ENCODE peak calls at places on chromosomes 4 and X, in ten cellular contexts. One of them, this sample, is unnamed.

GRCh38 chr4:159248383-159249178 is 145.7 kb downstream of the RAPGEF2 start:
- DNase-seq in mammary epithelial cell: no peak
- DNase-seq in RKO: no peak
- DNase-seq in heart right ventricle: no peak
- DNase-seq in midbrain: peak
- DNase-seq in mesothelial cell of epicardium: no peak
- DNase-seq in CD4-positive, alpha-beta memory T cell: no peak
- DNase-seq in activated naive CD8-positive, alpha-beta T cell treated with anti-CD3 and anti-CD28 coated beads, Interleukin-2, amount 50 U/mL, for 24 hours: no peak
- DNase-seq in stimulated activated CD8-positive, alpha-beta memory T cell treated with anti-CD3 and anti-CD28 coated beads, Interleukin-4, amount 100 ng/mL, for 24 hours: no peak
- DNase-seq in omental fat pad: no peak
- DNase-seq in this sample: no peak

GRCh38 chrX:40140706-40141499 is 43.1 kb upstream of the BCOR start:
- DNase-seq in heart right ventricle: no peak
- DNase-seq in omental fat pad: no peak
- DNase-seq in mammary epithelial cell: no peak
- DNase-seq in midbrain: no peak
- DNase-seq in CD4-positive, alpha-beta memory T cell: no peak
- DNase-seq in activated naive CD8-positive, alpha-beta T cell treated with anti-CD3 and anti-CD28 coated beads, Interleukin-2, amount 50 U/mL, for 24 hours: no peak
- DNase-seq in mesothelial cell of epicardium: no peak
- DNase-seq in stimulated activated CD8-positive, alpha-beta memory T cell treated with anti-CD3 and anti-CD28 coated beads, Interleukin-4, amount 100 ng/mL, for 24 hours: no peak
- DNase-seq in RKO: no peak
- DNase-seq in this sample: peak

GRCh38 chr4:73308286-73308685 is 49.7 kb upstream of the ANKRD17 start:
- DNase-seq in omental fat pad: no peak
- DNase-seq in heart right ventricle: no peak
- DNase-seq in mammary epithelial cell: peak
- DNase-seq in mesothelial cell of epicardium: no peak
- DNase-seq in RKO: peak
- DNase-seq in midbrain: peak
- DNase-seq in CD4-positive, alpha-beta memory T cell: no peak
- DNase-seq in activated naive CD8-positive, alpha-beta T cell treated with anti-CD3 and anti-CD28 coated beads, Interleukin-2, amount 50 U/mL, for 24 hours: no peak
- DNase-seq in stimulated activated CD8-positive, alpha-beta memory T cell treated with anti-CD3 and anti-CD28 coated beads, Interleukin-4, amount 100 ng/mL, for 24 hours: no peak
- DNase-seq in this sample: no peak

GRCh38 chr4:102832105-102832504 is 4.8 kb upstream of the UBE2D3 start:
- DNase-seq in midbrain: no peak
- DNase-seq in mammary epithelial cell: no peak
- DNase-seq in omental fat pad: no peak
- DNase-seq in CD4-positive, alpha-beta memory T cell: no peak
- DNase-seq in RKO: no peak
- DNase-seq in mesothelial cell of epicardium: no peak
- DNase-seq in heart right ventricle: no peak
- DNase-seq in activated naive CD8-positive, alpha-beta T cell treated with anti-CD3 and anti-CD28 coated beads, Interleukin-2, amount 50 U/mL, for 24 hours: no peak
- DNase-seq in stimulated activated CD8-positive, alpha-beta memory T cell treated with anti-CD3 and anti-CD28 coated beads, Interleukin-4, amount 100 ng/mL, for 24 hours: no peak
- DNase-seq in this sample: no peak

GRCh38 chrX:108209006-108209554 is 117.5 kb downstream of the ATG4A start:
- DNase-seq in stimulated activated CD8-positive, alpha-beta memory T cell treated with anti-CD3 and anti-CD28 coated beads, Interleukin-4, amount 100 ng/mL, for 24 hours: no peak
- DNase-seq in heart right ventricle: no peak
- DNase-seq in RKO: no peak
- DNase-seq in activated naive CD8-positive, alpha-beta T cell treated with anti-CD3 and anti-CD28 coated beads, Interleukin-2, amount 50 U/mL, for 24 hours: no peak
- DNase-seq in mammary epithelial cell: no peak
- DNase-seq in mesothelial cell of epicardium: no peak
- DNase-seq in omental fat pad: no peak
- DNase-seq in CD4-positive, alpha-beta memory T cell: no peak
- DNase-seq in midbrain: no peak
- DNase-seq in this sample: no peak

GRCh38 chrX:43450355-43450754 is 205.7 kb upstream of the MAOA start:
- DNase-seq in midbrain: no peak
- DNase-seq in omental fat pad: no peak
- DNase-seq in mesothelial cell of epicardium: no peak
- DNase-seq in heart right ventricle: no peak
- DNase-seq in mammary epithelial cell: no peak
- DNase-seq in CD4-positive, alpha-beta memory T cell: no peak
- DNase-seq in activated naive CD8-positive, alpha-beta T cell treated with anti-CD3 and anti-CD28 coated beads, Interleukin-2, amount 50 U/mL, for 24 hours: no peak
- DNase-seq in RKO: no peak
- DNase-seq in stimulated activated CD8-positive, alpha-beta memory T cell treated with anti-CD3 and anti-CD28 coated beads, Interleukin-4, amount 100 ng/mL, for 24 hours: no peak
- DNase-seq in this sample: no peak

GRCh38 chrX:51893931-51894696 is 691 bp downstream of the MAGED1 start:
- DNase-seq in heart right ventricle: peak
- DNase-seq in stimulated activated CD8-positive, alpha-beta memory T cell treated with anti-CD3 and anti-CD28 coated beads, Interleukin-4, amount 100 ng/mL, for 24 hours: no peak
- DNase-seq in mammary epithelial cell: peak
- DNase-seq in mesothelial cell of epicardium: no peak
- DNase-seq in CD4-positive, alpha-beta memory T cell: peak
- DNase-seq in omental fat pad: no peak
- DNase-seq in midbrain: no peak
- DNase-seq in activated naive CD8-positive, alpha-beta T cell treated with anti-CD3 and anti-CD28 coated beads, Interleukin-2, amount 50 U/mL, for 24 hours: peak
- DNase-seq in RKO: peak
- DNase-seq in this sample: peak

GRCh38 chrX:72498782-72499181 is 73.9 kb downstream of the HDAC8 start:
- DNase-seq in stimulated activated CD8-positive, alpha-beta memory T cell treated with anti-CD3 and anti-CD28 coated beads, Interleukin-4, amount 100 ng/mL, for 24 hours: no peak
- DNase-seq in mammary epithelial cell: no peak
- DNase-seq in heart right ventricle: no peak
- DNase-seq in mesothelial cell of epicardium: no peak
- DNase-seq in midbrain: no peak
- DNase-seq in CD4-positive, alpha-beta memory T cell: no peak
- DNase-seq in omental fat pad: no peak
- DNase-seq in activated naive CD8-positive, alpha-beta T cell treated with anti-CD3 and anti-CD28 coated beads, Interleukin-2, amount 50 U/mL, for 24 hours: no peak
- DNase-seq in RKO: no peak
- DNase-seq in this sample: no peak

GRCh38 chr4:177907736-177908424 is 465.6 kb upstream of the AGA start:
- DNase-seq in RKO: no peak
- DNase-seq in activated naive CD8-positive, alpha-beta T cell treated with anti-CD3 and anti-CD28 coated beads, Interleukin-2, amount 50 U/mL, for 24 hours: no peak
- DNase-seq in omental fat pad: no peak
- DNase-seq in heart right ventricle: no peak
- DNase-seq in mesothelial cell of epicardium: no peak
- DNase-seq in CD4-positive, alpha-beta memory T cell: no peak
- DNase-seq in midbrain: no peak
- DNase-seq in stimulated activated CD8-positive, alpha-beta memory T cell treated with anti-CD3 and anti-CD28 coated beads, Interleukin-4, amount 100 ng/mL, for 24 hours: no peak
- DNase-seq in mammary epithelial cell: no peak
- DNase-seq in this sample: no peak

GRCh38 chr4:10704050-10704810 is 19.7 kb upstream of the CLNK start:
- DNase-seq in omental fat pad: no peak
- DNase-seq in heart right ventricle: no peak
- DNase-seq in RKO: no peak
- DNase-seq in stimulated activated CD8-positive, alpha-beta memory T cell treated with anti-CD3 and anti-CD28 coated beads, Interleukin-4, amount 100 ng/mL, for 24 hours: no peak
- DNase-seq in CD4-positive, alpha-beta memory T cell: no peak
- DNase-seq in midbrain: no peak
- DNase-seq in activated naive CD8-positive, alpha-beta T cell treated with anti-CD3 and anti-CD28 coated beads, Interleukin-2, amount 50 U/mL, for 24 hours: no peak
- DNase-seq in mesothelial cell of epicardium: no peak
- DNase-seq in mammary epithelial cell: no peak
- DNase-seq in this sample: no peak

GRCh38 chr4:7844247-7844991 is 95.2 kb downstream of the AFAP1 start:
- DNase-seq in heart right ventricle: peak
- DNase-seq in midbrain: peak
- DNase-seq in omental fat pad: peak
- DNase-seq in mammary epithelial cell: peak
- DNase-seq in stimulated activated CD8-positive, alpha-beta memory T cell treated with anti-CD3 and anti-CD28 coated beads, Interleukin-4, amount 100 ng/mL, for 24 hours: peak
- DNase-seq in mesothelial cell of epicardium: no peak
- DNase-seq in CD4-positive, alpha-beta memory T cell: peak
- DNase-seq in RKO: peak
- DNase-seq in activated naive CD8-positive, alpha-beta T cell treated with anti-CD3 and anti-CD28 coated beads, Interleukin-2, amount 50 U/mL, for 24 hours: peak
- DNase-seq in this sample: peak